ENCODE peak calls at places on chromosomes 7 and 10, in five cellular contexts. U, B, R, W and O are unnamed samples.
A peak's percentile ranks its signal among the peaks of the same experiment; 100 is the strongest.

GRCh38 chr7:142438235-142438922 is 180.5 kb upstream of the PRSS58 start:
- DNase-seq in U (no peak), B (no peak), R (peak; percentile 66), W (peak; percentile 77), O (peak; percentile 35)

GRCh38 chr7:95481768-95482167 is 4.0 kb upstream of the ASB4 start:
- DNase-seq in U (no peak), B (no peak), R (no peak), W (no peak), O (no peak)

GRCh38 chr7:40717242-40717641 is 582.4 kb downstream of the SUGCT start:
- DNase-seq in U (peak; percentile 72), B (peak; percentile 33), R (peak; percentile 85), W (peak; percentile 56), O (peak; percentile 90)

GRCh38 chr7:20793686-20794394 is 7.2 kb upstream of the SP8 start:
- DNase-seq in U (no peak), B (no peak), R (no peak), W (peak; percentile 74), O (no peak)

GRCh38 chr7:94623820-94624219 is 32.1 kb downstream of the SGCE start:
- DNase-seq in U (no peak), B (no peak), R (no peak), W (no peak), O (no peak)

GRCh38 chr7:127447326-127447945 is 54.9 kb upstream of the ZNF800 start:
- DNase-seq in U (no peak), B (no peak), R (peak; percentile 74), W (peak; percentile 49), O (peak; percentile 47)

GRCh38 chr7:144842377-144842851 is 6.6 kb upstream of the TPK1 start:
- DNase-seq in U (peak; percentile 24), B (peak; percentile 79), R (peak; percentile 19), W (peak; percentile 66), O (peak; percentile 52)

GRCh38 chr10:116978906-116979305 is 26.1 kb downstream of the SHTN1 start:
- DNase-seq in U (no peak), B (no peak), R (no peak), W (peak; percentile 45), O (no peak)

GRCh38 chr7:112097524-112097923 is 108.7 kb downstream of the DOCK4 start:
- DNase-seq in U (no peak), B (no peak), R (no peak), W (no peak), O (no peak)

GRCh38 chr7:151505433-151505832 is 14.3 kb downstream of the RHEB start:
- DNase-seq in U (no peak), B (no peak), R (no peak), W (no peak), O (no peak)

GRCh38 chr7:151507806-151508205 is 11.9 kb downstream of the RHEB start:
- DNase-seq in U (no peak), B (no peak), R (no peak), W (no peak), O (no peak)

GRCh38 chr7:151504715-151505326 is 14.9 kb downstream of the RHEB start:
- DNase-seq in U (no peak), B (no peak), R (no peak), W (no peak), O (no peak)

GRCh38 chr7:151505836-151506468 is 13.7 kb downstream of the RHEB start:
- DNase-seq in U (no peak), B (no peak), R (no peak), W (no peak), O (no peak)

GRCh38 chr7:151506901-151507382 is 12.8 kb downstream of the RHEB start:
- DNase-seq in U (no peak), B (no peak), R (peak; percentile 31), W (no peak), O (no peak)
- TF ChIP-seq CTCF in U (no peak), B (no peak), R (no peak), W (peak; percentile 41), O (peak; percentile 10)

DNA sequence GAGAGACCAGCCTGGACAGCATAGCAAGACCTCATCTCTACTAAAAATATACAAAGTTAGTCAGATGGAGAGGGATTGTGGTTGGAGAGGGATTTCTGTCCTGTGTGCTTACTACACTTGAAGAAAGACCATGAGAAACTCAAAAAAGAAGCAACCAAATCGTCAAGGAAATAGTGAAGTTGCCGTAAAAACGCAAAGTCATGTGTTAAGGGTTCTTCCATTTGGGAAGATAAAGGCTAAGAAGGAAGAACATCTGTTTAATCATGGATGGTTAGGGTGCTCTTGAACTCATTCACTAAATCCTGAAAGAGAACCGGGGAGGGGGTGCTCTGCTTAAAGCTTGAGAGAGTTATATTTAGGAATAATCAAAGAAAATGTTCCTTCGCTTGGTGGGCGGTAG is 59.8 kb upstream of the KDM7A start:
- DNase-seq in U (no peak), B (no peak), R (no peak), W (no peak), O (no peak)
- H3K4me1 ChIP-seq in U (peaks cover 5% of the 10 kb centered on the region), B (peaks cover 12% of the 10 kb centered on the region), R (peaks cover 11% of the 10 kb centered on the region), W (no peaks in the 10 kb centered on the region), O (peaks cover under 1% of the 10 kb centered on the region)

DNA sequence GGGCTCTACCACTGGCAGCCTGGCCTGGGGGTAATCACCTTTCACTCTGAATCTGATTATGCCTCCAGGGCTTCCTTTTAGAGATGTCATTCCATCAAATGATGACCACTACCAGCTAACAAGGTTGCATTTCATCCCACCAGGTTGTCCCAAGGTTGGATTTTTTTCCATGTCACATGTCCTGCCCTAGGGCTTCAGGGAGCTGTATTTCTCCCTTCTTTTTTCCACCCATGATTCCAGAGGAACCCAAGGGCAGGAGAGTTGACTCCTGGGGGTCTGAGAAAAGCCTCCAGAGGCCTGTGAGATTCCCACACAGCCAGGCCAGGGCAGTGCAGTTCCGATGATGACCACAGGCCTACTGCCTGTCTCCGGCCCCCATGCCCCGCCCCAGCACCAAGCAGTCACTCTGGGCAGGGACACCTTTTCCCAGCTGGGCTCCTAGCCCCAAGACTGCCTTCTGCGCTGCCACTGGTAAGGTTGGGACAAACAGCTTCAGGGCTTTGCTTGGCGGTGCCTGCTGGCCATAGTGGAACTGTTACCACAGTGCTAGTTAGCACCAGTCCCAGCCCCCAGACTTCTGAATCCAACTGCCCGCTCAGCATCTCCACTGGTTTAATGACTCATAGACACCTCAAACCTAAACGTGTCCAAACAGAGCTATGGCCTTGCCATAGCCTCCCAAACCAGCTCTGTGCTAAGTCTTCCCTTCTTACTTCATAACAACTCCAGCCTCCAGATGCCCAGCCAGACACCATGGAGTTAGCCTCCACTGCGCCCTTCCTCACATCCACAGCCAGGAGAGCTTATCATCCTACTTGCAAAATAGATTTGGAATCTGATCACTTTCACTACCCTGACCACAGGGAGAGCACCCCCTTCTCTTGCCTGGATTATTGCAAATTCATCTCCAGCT is 133.7 kb downstream of the ARHGAP22 start:
- DNase-seq in U (no peak), B (no peak), R (no peak), W (no peak), O (peak; percentile 36)
- TF ChIP-seq CTCF in U (no peak), B (no peak), R (no peak), W (no peak), O (no peak)

DNA sequence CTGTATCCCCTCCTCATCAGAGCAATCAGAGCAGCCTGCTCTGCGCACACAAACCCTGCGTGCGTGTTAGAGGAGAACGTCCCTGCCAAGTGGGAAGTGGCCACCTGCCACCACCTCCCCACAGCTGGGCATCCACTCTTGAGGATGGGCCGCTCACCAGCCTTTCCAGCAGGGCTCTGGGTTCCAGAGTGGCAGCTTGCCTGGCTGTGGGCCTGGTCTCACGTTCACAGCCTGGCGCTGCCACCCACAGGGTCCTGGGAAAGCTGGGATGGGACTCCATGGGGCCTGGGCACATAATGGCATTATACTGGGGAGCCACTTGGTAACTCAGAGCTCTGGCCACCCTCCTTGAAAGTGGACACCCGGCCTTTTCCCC is 151.1 kb upstream of the PPP2R2D start:
- DNase-seq in U (no peak), B (no peak), R (no peak), W (no peak), O (no peak)
- H3K4me1 ChIP-seq in U (no peaks in the 10 kb centered on the region), B (no peaks in the 10 kb centered on the region), R (peaks cover under 1% of the 10 kb centered on the region), W (peaks cover 42% of the 10 kb centered on the region), O (peaks cover 54% of the 10 kb centered on the region)

GRCh38 chr10:29636178-29636577 is 1.4 kb upstream of the SVIL start:
- DNase-seq in U (no peak), B (no peak), R (peak; percentile 67), W (no peak), O (no peak)

GRCh38 chr10:29634105-29634504 is 666 bp downstream of the SVIL start:
- DNase-seq in U (no peak), B (no peak), R (no peak), W (no peak), O (no peak)

GRCh38 chr10:29637537-29637936 is 2.8 kb upstream of the SVIL start:
- DNase-seq in U (no peak), B (no peak), R (no peak), W (no peak), O (no peak)

GRCh38 chr10:29635711-29636144 is 957 bp upstream of the SVIL start:
- DNase-seq in U (no peak), B (no peak), R (peak; percentile 38), W (peak; percentile 69), O (peak; percentile 88)

GRCh38 chr10:29634764-29635625 is at the start of gene SVIL:
- DNase-seq in U (peak; percentile 64), B (peak; percentile 62), R (no peak), W (peak; percentile 32), O (peak; percentile 73)
- TF ChIP-seq CTCF in U (peak; percentile 40), B (no peak), R (no peak), W (no peak), O (no peak)

GRCh38 chr10:68101066-68101465 is 8.2 kb upstream of the MYPN start:
- DNase-seq in U (no peak), B (no peak), R (no peak), W (no peak), O (no peak)
- H3K4me1 ChIP-seq in U (peaks cover 17% of the 10 kb centered on the region), B (no peaks in the 10 kb centered on the region), R (peaks cover 88% of the 10 kb centered on the region), W (no peaks in the 10 kb centered on the region), O (no peaks in the 10 kb centered on the region)

GRCh38 chr10:121112618-121113384 is 261.6 kb downstream of the WDR11 start:
- DNase-seq in U (no peak), B (no peak), R (no peak), W (peak; percentile 61), O (no peak)
- TF ChIP-seq CTCF in U (no peak), B (no peak), R (no peak), W (no peak), O (no peak)

DNA sequence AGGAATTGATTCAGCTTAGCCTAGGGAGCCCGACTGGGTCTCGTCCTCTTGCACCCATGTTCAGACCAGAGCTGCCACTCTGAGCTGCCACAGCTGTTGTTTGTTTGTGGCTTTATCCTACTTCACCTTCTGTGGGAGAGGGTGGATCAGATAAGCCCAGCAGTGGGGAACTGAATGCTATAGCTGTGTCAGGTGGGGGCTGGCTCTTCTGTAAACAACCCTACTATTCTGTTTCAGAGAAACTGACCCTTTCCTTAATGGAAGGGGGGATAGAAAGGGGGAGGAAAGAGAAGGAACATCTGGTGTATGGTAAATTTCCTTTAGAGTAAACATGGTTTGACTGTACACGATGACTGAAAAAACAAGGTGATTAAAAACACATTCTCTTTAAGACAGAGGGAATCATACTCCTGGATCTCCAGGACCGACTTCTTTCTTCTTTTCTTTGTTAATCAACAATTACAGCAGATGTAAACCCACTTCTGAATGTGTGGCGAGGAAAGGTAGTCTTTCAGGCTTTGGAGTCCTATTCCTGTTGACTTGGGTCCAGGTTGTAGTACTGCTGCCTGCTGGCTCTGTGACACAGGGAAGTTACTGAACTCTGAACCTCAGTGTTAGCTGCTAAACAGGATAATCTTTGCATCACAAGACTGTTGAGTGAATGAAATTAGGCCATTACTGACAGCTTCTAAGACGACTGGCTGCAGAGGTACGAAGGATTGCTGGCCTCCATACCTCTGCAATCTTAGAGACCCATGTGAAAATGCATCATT is 6.0 kb downstream of the PRXL2A start:
- DNase-seq in U (no peak), B (no peak), R (no peak), W (no peak), O (no peak)
- H3K4me1 ChIP-seq in U (peaks cover 95% of the 10 kb centered on the region), B (peaks cover 19% of the 10 kb centered on the region), R (peaks cover 20% of the 10 kb centered on the region), W (peaks cover 83% of the 10 kb centered on the region), O (peaks cover 48% of the 10 kb centered on the region)